ENCODE peak calls at places on chromosomes 3 and 15, in five cellular contexts. J is A549, I is epithelial cell of esophagus, X is breast epithelium, W is PC-9. G is an unnamed sample.

GRCh38 chr3:13022348-13023250 is 50.6 kb downstream of the IQSEC1 start:
- DNase-seq in J (peak; percentile 42), X (no peak), I (no peak), W (peak; percentile 94), G (peak; percentile 85)

GRCh38 chr15:65089206-65089824 is 12.8 kb downstream of the KBTBD13 start:
- DNase-seq in I (no peak), J (no peak), X (no peak), W (no peak), G (peak; percentile 64)

GRCh38 chr3:42827654-42828053 is 18.4 kb downstream of the ACKR2 start:
- DNase-seq in J (no peak), W (no peak), X (no peak), I (peak; percentile 61), G (no peak)

GRCh38 chr3:108946292-108947290 is 7.1 kb downstream of the GUCA1C start:
- DNase-seq in W (no peak), J (no peak), I (peak; percentile 89), X (no peak), G (no peak)

GRCh38 chr3:144112036-144112435 is 140.4 kb downstream of the DIPK2A start:
- DNase-seq in X (peak; percentile 56), W (no peak), J (no peak), I (no peak), G (no peak)

GRCh38 chr3:197029511-197030167 is at the start of gene MELTF:
- DNase-seq in X (no peak), W (peak; percentile 90), I (peak; percentile 37), J (peak; percentile 75), G (peak; percentile 68)

GRCh38 chr3:23422511-23422851 is 219.4 kb downstream of the UBE2E2 start:
- DNase-seq in W (no peak), J (no peak), X (no peak), I (no peak), G (no peak)

GRCh38 chr3:102741105-102741504 is 306.3 kb downstream of the ZPLD1 start:
- DNase-seq in W (no peak), X (no peak), I (peak; percentile 28), J (no peak), G (no peak)

GRCh38 chr3:114480442-114480841 is 186.6 kb downstream of the TIGIT start:
- DNase-seq in I (peak; percentile 24), W (no peak), J (no peak), X (no peak), G (no peak)

GRCh38 chr15:28133281-28133680 is 34.2 kb upstream of the OCA2 start:
- DNase-seq in I (no peak), J (no peak), W (no peak), X (no peak), G (no peak)

GRCh38 chr3:195384952-195385351 is 57.9 kb downstream of the ACAP2 start:
- DNase-seq in I (no peak), X (no peak), W (peak; percentile 6), J (peak; percentile 35), G (no peak)

GRCh38 chr3:44067431-44067830 is 174.3 kb upstream of the TOPAZ1 start:
- DNase-seq in J (no peak), I (no peak), X (no peak), W (no peak), G (no peak)

GRCh38 chr3:44061961-44062360 is 179.7 kb upstream of the TOPAZ1 start:
- DNase-seq in J (no peak), W (no peak), I (no peak), X (no peak), G (no peak)

GRCh38 chr3:44065741-44066140 is 175.9 kb upstream of the TOPAZ1 start:
- DNase-seq in W (no peak), J (no peak), I (no peak), X (no peak), G (no peak)

GRCh38 chr3:44066806-44067205 is 174.9 kb upstream of the TOPAZ1 start:
- DNase-seq in I (peak; percentile 47), J (no peak), W (no peak), X (no peak), G (no peak)

DNA sequence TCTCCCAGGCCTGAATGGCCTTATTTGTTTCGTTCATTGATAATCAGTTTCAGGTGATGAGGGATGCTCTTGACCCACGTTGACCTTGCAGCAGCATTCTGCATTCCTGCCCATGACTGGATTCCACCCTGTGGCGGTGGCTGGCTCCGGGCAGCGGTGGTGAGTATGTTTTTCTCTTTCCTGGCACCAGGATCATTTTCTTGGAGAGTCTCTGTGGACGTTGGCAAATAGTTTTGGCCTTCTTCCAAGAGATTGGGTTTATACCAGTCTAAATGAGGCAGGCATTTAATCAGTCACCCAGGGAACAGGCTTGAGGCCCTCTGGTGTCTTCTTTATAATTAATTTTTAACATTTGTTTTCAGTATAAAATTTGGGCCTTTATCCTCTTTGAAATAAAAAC is 176.4 kb upstream of the TOPAZ1 start:
- DNase-seq in W (peak; percentile 38), X (no peak), J (peak; percentile 21), I (peak; percentile 70), G (no peak)
- TF ChIP-seq CTCF in W (no peak), X (no peak), J (no peak), I (no peak), G (no peak)

DNA sequence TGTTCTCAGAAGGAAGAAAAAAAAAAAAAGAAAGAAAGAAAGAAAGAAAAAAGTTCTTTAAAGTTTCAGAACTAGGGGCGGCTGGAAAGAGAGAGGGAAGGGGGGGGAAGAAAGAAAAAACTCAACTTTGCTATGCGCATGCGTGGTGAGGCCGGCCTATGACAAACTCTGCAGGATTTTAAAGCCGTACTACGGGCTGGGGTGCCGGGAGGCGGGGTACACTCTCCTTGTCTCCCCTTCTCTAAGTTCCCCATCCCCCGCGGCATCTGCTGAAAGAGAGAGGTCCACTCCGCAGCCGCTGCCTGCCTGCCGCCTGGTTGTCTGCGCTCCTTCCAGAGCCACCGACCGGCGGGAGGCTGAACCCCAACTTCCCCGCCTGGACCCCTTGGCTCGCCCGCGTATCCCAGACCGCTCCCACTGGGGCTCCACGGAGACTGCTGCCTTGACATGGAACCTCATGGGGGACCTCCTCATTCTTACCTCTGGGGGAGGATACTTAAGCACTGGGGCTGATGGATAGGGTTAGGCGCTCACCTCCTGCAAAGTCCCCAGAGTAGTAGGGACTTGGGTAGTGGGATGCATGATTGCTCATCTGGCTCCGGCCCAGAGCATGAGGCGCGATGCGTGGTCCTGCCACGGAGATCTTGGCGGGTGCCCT is 1.4 kb upstream of the WNT5A start:
- DNase-seq in X (no peak), I (peak; percentile 67), J (peak; percentile 37), W (peak; percentile 88), G (peak; percentile 49)
- H3K4me3 ChIP-seq in X (peak overlapping the region; percentile 81), I (peak overlapping the region; percentile 59), J (peak overlapping the region; percentile 65), W (peak overlapping the region; percentile 58), G (peak overlapping the region; percentile 78)

DNA sequence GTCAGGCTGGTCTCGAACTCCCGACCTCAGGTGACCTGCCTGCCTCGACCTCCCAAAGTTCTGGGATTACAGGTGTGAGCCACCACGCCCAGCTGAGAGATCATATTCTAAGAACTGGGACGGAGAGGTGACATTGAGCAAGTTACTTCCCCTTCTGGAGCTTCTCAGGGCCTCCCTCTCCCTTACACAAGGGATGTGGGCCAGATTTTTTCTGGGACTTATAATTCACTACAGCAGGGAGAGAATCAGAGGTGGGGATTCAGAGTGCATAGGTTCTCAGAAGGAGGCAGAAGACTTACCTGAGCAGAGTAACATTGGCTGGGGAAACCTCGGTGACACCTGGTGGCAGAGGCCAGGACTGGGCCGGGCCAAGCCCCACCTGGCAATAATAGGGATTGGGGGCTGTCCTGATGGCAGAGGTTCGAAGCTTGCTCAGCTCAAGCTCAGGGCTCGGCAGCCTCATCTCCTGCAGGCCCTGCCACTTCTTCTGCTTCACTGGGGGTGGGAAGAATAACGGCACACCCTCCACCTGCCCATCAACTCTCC is 6.8 kb downstream of the LTK start:
- DNase-seq in W (no peak), J (no peak), X (no peak), I (no peak), G (no peak)
- TF ChIP-seq CTCF in W (no peak), J (no peak), X (no peak), I (no peak), G (no peak)

GRCh38 chr3:181712190-181712504 is 422 bp downstream of the SOX2 start:
- DNase-seq in I (no peak), J (no peak), W (no peak), X (no peak), G (no peak)

GRCh38 chr3:181711325-181712135 is at the start of gene SOX2:
- DNase-seq in W (peak; percentile 71), J (peak; percentile 91), X (no peak), I (peak; percentile 92), G (peak; percentile 35)

GRCh38 chr3:181713673-181714270 is 2.0 kb downstream of the SOX2 start:
- DNase-seq in J (no peak), I (no peak), X (no peak), W (no peak), G (no peak)

GRCh38 chr3:181712505-181713299 is 977 bp downstream of the SOX2 start:
- DNase-seq in W (no peak), I (peak; percentile 68), X (no peak), J (peak; percentile 58), G (no peak)

DNA sequence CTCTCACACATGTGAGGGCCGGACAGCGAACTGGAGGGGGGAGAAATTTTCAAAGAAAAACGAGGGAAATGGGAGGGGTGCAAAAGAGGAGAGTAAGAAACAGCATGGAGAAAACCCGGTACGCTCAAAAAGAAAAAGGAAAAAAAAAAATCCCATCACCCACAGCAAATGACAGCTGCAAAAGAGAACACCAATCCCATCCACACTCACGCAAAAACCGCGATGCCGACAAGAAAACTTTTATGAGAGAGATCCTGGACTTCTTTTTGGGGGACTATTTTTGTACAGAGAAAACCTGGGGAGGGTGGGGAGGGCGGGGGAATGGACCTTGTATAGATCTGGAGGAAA is 1.5 kb downstream of the SOX2 start:
- DNase-seq in X (no peak), J (no peak), W (no peak), I (peak; percentile 27), G (no peak)
- H3K4me3 ChIP-seq in X (no peak overlapping the region), J (peak overlapping the region; percentile 53), W (peak overlapping the region; percentile 67), I (peak overlapping the region; percentile 75), G (peak overlapping the region; percentile 54)

GRCh38 chr3:119524931-119525662 is 26.8 kb downstream of the TIMMDC1 start:
- DNase-seq in X (no peak), I (peak; percentile 17), J (no peak), W (no peak), G (no peak)
- TF ChIP-seq CTCF in X (no peak), I (peak; percentile 35), J (peak; percentile 18), W (peak; percentile 42), G (peak; percentile 59)

DNA sequence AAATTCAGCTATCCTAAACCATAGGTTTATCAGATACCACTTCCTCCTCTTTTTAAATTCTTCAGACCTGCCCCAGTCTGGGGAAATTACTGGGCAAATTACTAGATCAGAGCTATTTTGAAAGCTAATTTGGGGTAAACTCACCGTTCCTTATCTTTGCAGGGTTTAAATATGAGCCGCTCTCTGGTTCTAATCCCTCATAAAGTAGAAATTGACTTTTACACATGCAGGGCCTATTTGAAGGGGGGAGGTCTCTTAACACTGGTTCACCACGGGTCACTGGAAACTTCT is 11.0 kb upstream of the MEIS2 start:
- DNase-seq in W (no peak), X (no peak), I (no peak), J (no peak), G (no peak)
- H3K4me3 ChIP-seq in W (no peak overlapping the region), X (peak overlapping the region; percentile 41), I (no peak overlapping the region), J (no peak overlapping the region), G (peak overlapping the region; percentile 66)

GRCh38 chr3:18559323-18559972 is 134.3 kb upstream of the SATB1 start:
- DNase-seq in W (peak; percentile 10), I (peak; percentile 58), J (peak; percentile 42), X (no peak), G (no peak)
- TF ChIP-seq CTCF in W (peak; percentile 87), I (peak; percentile 87), J (peak; percentile 40), X (peak; percentile 30), G (peak; percentile 79)